ENCODE peak calls at places on chromosome 2, in five cellular contexts. One of them, this sample, is unnamed.

GRCh38 chr2:190628651-190629378 is 20.1 kb upstream of the NAB1 start:
- DNase-seq in thoracic aorta: no peak
- DNase-seq in colonic mucosa: no peak
- DNase-seq in mammary epithelial cell: no peak
- DNase-seq in lung: no peak
- DNase-seq in this sample: no peak

GRCh38 chr2:240287496-240288086 is 147.1 kb upstream of the OTOS start:
- DNase-seq in thoracic aorta: no peak
- DNase-seq in mammary epithelial cell: no peak
- DNase-seq in lung: no peak
- DNase-seq in colonic mucosa: no peak
- DNase-seq in this sample: peak; percentile 38

GRCh38 chr2:220469201-220469600 is 841.8 kb downstream of the SLC4A3 start:
- DNase-seq in mammary epithelial cell: no peak
- DNase-seq in thoracic aorta: no peak
- DNase-seq in colonic mucosa: no peak
- DNase-seq in lung: no peak
- DNase-seq in this sample: no peak

GRCh38 chr2:165287083-165287778 is 48.0 kb downstream of the SCN2A start:
- DNase-seq in mammary epithelial cell: no peak
- DNase-seq in lung: no peak
- DNase-seq in thoracic aorta: no peak
- DNase-seq in colonic mucosa: no peak
- DNase-seq in this sample: no peak

GRCh38 chr2:47738331-47738730 is 44.6 kb upstream of the MSH6 start:
- DNase-seq in thoracic aorta: no peak
- DNase-seq in colonic mucosa: no peak
- DNase-seq in lung: no peak
- DNase-seq in mammary epithelial cell: no peak
- DNase-seq in this sample: no peak

GRCh38 chr2:73850009-73850408 is 21.2 kb downstream of the STAMBP start:
- DNase-seq in mammary epithelial cell: no peak
- DNase-seq in thoracic aorta: no peak
- DNase-seq in lung: no peak
- DNase-seq in colonic mucosa: no peak
- DNase-seq in this sample: no peak

GRCh38 chr2:4272261-4272858 is 569.0 kb downstream of the DCDC2C start:
- DNase-seq in thoracic aorta: no peak
- DNase-seq in lung: no peak
- DNase-seq in colonic mucosa: no peak
- DNase-seq in mammary epithelial cell: no peak
- DNase-seq in this sample: no peak

GRCh38 chr2:154402138-154402714 is 296.3 kb upstream of the KCNJ3 start:
- DNase-seq in mammary epithelial cell: peak; percentile 20
- DNase-seq in lung: no peak
- DNase-seq in thoracic aorta: no peak
- DNase-seq in colonic mucosa: no peak
- DNase-seq in this sample: no peak

GRCh38 chr2:161096336-161096735 is 63.9 kb upstream of the TANK start:
- DNase-seq in thoracic aorta: no peak
- DNase-seq in lung: no peak
- DNase-seq in mammary epithelial cell: peak; percentile 21
- DNase-seq in colonic mucosa: no peak
- DNase-seq in this sample: no peak

GRCh38 chr2:108542071-108542470 is 7.8 kb downstream of the LIMS1 start:
- DNase-seq in mammary epithelial cell: no peak
- DNase-seq in colonic mucosa: no peak
- DNase-seq in lung: no peak
- DNase-seq in thoracic aorta: no peak
- DNase-seq in this sample: no peak

GRCh38 chr2:78644849-78645248 is 380.7 kb upstream of the REG3G start:
- DNase-seq in lung: no peak
- DNase-seq in colonic mucosa: no peak
- DNase-seq in thoracic aorta: no peak
- DNase-seq in mammary epithelial cell: no peak
- DNase-seq in this sample: no peak

GRCh38 chr2:49241506-49241905 is 87.2 kb upstream of the FSHR start:
- DNase-seq in colonic mucosa: no peak
- DNase-seq in thoracic aorta: no peak
- DNase-seq in lung: no peak
- DNase-seq in mammary epithelial cell: no peak
- DNase-seq in this sample: no peak

GRCh38 chr2:134718956-134719814 is at the start of gene TMEM163:
- DNase-seq in thoracic aorta: no peak
- DNase-seq in mammary epithelial cell: no peak
- DNase-seq in lung: no peak
- DNase-seq in colonic mucosa: no peak
- DNase-seq in this sample: no peak

GRCh38 chr2:89781962-89782361 is 1090.5 kb downstream of the RPIA start:
- DNase-seq in lung: no peak
- DNase-seq in thoracic aorta: no peak
- DNase-seq in mammary epithelial cell: no peak
- DNase-seq in colonic mucosa: no peak
- DNase-seq in this sample: no peak
- H3K9me3 ChIP-seq in lung: peaks cover 2% of the 10 kb centered on the region
- H3K9me3 ChIP-seq in thoracic aorta: peaks cover 9% of the 10 kb centered on the region
- H3K9me3 ChIP-seq in mammary epithelial cell: peaks cover 94% of the 10 kb centered on the region
- H3K9me3 ChIP-seq in colonic mucosa: peaks cover 17% of the 10 kb centered on the region
- H3K9me3 ChIP-seq in this sample: peaks cover 4% of the 10 kb centered on the region

GRCh38 chr2:20062615-20063545 is 11.5 kb upstream of the LAPTM4A start:
- DNase-seq in lung: no peak
- DNase-seq in colonic mucosa: no peak
- DNase-seq in thoracic aorta: peak; percentile 38
- DNase-seq in mammary epithelial cell: no peak
- DNase-seq in this sample: no peak
- TF ChIP-seq CTCF in lung: no peak
- TF ChIP-seq CTCF in colonic mucosa: no peak
- TF ChIP-seq CTCF in thoracic aorta: peak; percentile 19
- TF ChIP-seq CTCF in mammary epithelial cell: no peak
- TF ChIP-seq CTCF in this sample: no peak

GRCh38 chr2:197454923-197455322 is 1.6 kb downstream of the COQ10B start:
- DNase-seq in colonic mucosa: no peak
- DNase-seq in thoracic aorta: no peak
- DNase-seq in lung: no peak
- DNase-seq in mammary epithelial cell: no peak
- DNase-seq in this sample: no peak
- H3K27ac ChIP-seq in colonic mucosa: peak overlapping the region; percentile 96
- H3K27ac ChIP-seq in thoracic aorta: peak overlapping the region; percentile 99
- H3K27ac ChIP-seq in lung: no peak overlapping the region
- H3K27ac ChIP-seq in mammary epithelial cell: peak overlapping the region; percentile 98
- H3K27ac ChIP-seq in this sample: peak overlapping the region; percentile 100

DNA sequence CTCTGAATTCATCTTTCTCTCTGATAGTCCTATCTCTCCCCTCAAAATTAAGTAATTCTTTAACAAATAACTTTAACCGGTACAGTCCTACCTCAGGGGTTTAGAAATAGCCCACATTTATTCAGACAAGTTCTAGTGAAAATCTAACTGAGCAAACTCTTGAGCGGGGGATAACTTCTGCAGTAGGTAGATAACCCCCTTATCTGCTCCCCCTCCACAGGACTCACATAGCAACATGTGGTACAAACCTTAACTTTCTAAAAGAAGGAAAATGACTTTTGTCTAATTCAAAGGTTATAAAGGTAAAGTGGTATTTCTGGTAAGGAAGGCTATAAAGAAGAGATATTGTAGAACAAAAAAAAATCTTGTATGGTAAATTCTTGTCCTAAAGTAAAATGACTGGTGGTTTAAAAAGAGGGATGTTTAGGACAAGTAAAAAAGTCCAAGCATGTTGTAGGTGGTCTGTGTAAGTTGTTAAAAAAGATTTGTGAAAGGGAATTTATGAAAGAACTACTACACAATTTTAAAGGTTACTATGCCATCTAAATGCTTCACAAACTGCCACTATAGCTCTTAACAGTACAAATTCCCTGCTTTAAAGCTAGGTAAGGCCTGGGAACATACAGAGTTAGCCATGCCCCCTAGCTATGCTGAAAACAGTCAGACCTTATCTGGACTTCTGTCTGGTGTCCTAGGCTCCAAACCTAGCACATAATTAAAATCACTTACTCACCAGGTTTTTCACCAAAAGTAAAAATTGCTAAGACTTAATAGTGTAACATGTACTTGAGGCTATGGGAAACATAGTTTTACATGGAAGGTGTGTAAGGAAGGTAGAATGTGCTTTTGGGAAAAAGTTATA is 8.1 kb upstream of the RPIA start:
- DNase-seq in colonic mucosa: no peak
- DNase-seq in mammary epithelial cell: peak; percentile 6
- DNase-seq in thoracic aorta: no peak
- DNase-seq in lung: no peak
- DNase-seq in this sample: no peak
- H3K9me3 ChIP-seq in colonic mucosa: no peaks in the 10 kb centered on the region
- H3K9me3 ChIP-seq in mammary epithelial cell: peaks cover 9% of the 10 kb centered on the region
- H3K9me3 ChIP-seq in thoracic aorta: no peaks in the 10 kb centered on the region
- H3K9me3 ChIP-seq in lung: no peaks in the 10 kb centered on the region
- H3K9me3 ChIP-seq in this sample: no peaks in the 10 kb centered on the region